ENCODE peak calls at places on chromosomes 16 and 17, in five cellular contexts. A, Y, X, G and I are unnamed samples.

GRCh38 chr17:39751637-39752036 is 13.9 kb downstream of the GRB7 start:
- DNase-seq in G (peak; percentile 65), A (no peak), Y (no peak), X (no peak), I (no peak)

GRCh38 chr17:77617516-77617915 is 341.0 kb upstream of the TNRC6C start:
- DNase-seq in A (no peak), X (no peak), G (no peak), Y (no peak), I (peak; percentile 3)

GRCh38 chr17:78408476-78409020 is 30.1 kb downstream of the PGS1 start:
- DNase-seq in G (no peak), X (no peak), A (no peak), Y (no peak), I (no peak)

GRCh38 chr17:13671341-13671740 is 69.6 kb upstream of the HS3ST3A1 start:
- DNase-seq in G (no peak), X (no peak), A (no peak), Y (no peak), I (no peak)

GRCh38 chr16:175145-175949 is 1.1 kb upstream of the HBA1 start:
- DNase-seq in A (no peak), Y (no peak), X (no peak), G (no peak), I (no peak)

GRCh38 chr17:5000237-5000639 is 2.5 kb downstream of the KIF1C start:
- DNase-seq in Y (peak; percentile 95), X (peak; percentile 82), G (peak; percentile 79), A (peak; percentile 72), I (peak; percentile 88)

GRCh38 chr16:84851192-84852127 is 31.7 kb downstream of the CRISPLD2 start:
- DNase-seq in X (no peak), Y (no peak), A (no peak), G (peak; percentile 85), I (no peak)

GRCh38 chr16:29982560-29983419 is 9.1 kb downstream of the TAOK2 start:
- DNase-seq in Y (no peak), A (no peak), X (no peak), G (no peak), I (peak; percentile 38)

GRCh38 chr17:62888148-62888547 is 77.9 kb upstream of the TANC2 start:
- DNase-seq in X (no peak), A (no peak), Y (no peak), G (no peak), I (no peak)

GRCh38 chr17:42684033-42684625 is 1.8 kb downstream of the CNTNAP1 start:
- DNase-seq in G (no peak), X (no peak), A (no peak), Y (no peak), I (no peak)

GRCh38 chr17:69936996-69937395 is 138.0 kb upstream of the KCNJ16 start:
- DNase-seq in X (no peak), A (no peak), G (no peak), Y (no peak), I (no peak)

GRCh38 chr17:49384962-49385361 is 22.9 kb upstream of the ZNF652 start:
- DNase-seq in G (no peak), X (no peak), A (no peak), Y (no peak), I (no peak)

GRCh38 chr17:81832608-81833159 is 407 bp downstream of the MCRIP1 start:
- DNase-seq in A (peak; percentile 52), G (no peak), Y (peak; percentile 45), X (no peak), I (no peak)

GRCh38 chr16:30090607-30091332 is 954 bp downstream of the TBX6 start:
- DNase-seq in Y (no peak), A (no peak), G (peak; percentile 80), X (no peak), I (no peak)

GRCh38 chr16:57749101-57749692 is 13.6 kb downstream of the KATNB1 start:
- DNase-seq in A (no peak), X (no peak), Y (no peak), G (no peak), I (no peak)
- H3K4me1 ChIP-seq in A (no peaks in the 10 kb centered on the region), X (no peaks in the 10 kb centered on the region), Y (no peaks in the 10 kb centered on the region), G (no peaks in the 10 kb centered on the region), I (no peaks in the 10 kb centered on the region)

DNA sequence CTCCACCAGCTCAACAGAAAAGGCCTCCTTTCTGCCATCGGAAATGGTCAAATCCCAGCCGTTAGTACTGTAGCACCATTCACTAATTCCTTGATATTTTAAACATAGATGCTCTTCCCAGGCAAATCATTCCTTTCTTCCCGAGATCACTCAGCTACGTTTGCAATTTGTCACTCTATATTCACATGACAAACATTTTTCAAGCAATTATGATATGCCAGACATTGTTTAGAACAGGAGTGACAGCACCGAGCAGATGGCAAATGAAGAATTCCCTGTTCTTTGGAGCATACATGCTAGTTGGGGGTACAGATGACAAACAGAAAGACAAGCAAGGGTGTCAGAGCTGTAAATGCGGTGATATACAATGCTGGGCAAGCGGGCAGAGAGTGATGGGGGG is 47.1 kb upstream of the HNF1B start:
- DNase-seq in Y (no peak), A (no peak), X (no peak), G (no peak), I (no peak)
- H3K4me3 ChIP-seq in Y (no peak overlapping the region), A (no peak overlapping the region), X (no peak overlapping the region), G (no peak overlapping the region), I (no peak overlapping the region)

GRCh38 chr16:58027341-58028167 is 2.0 kb downstream of the MMP15 start:
- DNase-seq in G (no peak), X (no peak), Y (peak; percentile 86), A (peak; percentile 62), I (peak; percentile 55)
- H3K27ac ChIP-seq in G (peak overlapping the region; percentile 61), X (no peak overlapping the region), Y (peak overlapping the region; percentile 91), A (no peak overlapping the region), I (no peak overlapping the region)

DNA sequence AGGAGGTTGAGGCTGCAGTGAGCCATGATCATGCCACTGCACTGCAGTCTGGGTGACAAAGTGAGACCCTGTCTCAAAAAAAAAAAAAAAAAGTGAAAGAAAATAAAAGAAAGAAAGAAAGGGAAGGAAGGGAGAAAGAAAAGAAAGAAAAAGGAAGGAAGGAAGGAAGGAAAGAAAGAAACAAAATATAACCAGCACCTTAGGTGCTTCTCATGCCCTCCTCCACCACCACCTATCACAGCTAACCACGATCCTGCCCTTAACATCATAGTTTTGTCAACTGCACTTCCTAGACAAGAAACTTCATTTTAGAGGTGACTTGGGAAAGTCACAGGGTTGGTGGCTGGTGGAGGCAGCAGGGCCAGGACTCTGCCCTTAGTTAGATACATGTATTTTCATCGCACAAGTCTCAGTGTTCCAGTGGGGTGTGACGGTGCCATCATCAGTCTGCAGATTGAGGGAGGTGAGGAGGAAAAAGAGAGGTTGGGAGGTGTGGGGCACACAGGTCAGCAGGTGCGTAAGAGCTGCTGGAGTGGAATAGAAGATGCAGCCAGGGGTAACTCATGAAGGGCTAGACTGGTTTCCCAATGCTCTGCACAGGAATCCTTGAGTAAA is 10.0 kb downstream of the SUPT4H1 start:
- DNase-seq in A (no peak), X (no peak), G (no peak), Y (no peak), I (peak; percentile 19)
- H3K4me1 ChIP-seq in A (peaks cover 15% of the 10 kb centered on the region), X (peaks cover 7% of the 10 kb centered on the region), G (peaks cover 28% of the 10 kb centered on the region), Y (no peaks in the 10 kb centered on the region), I (no peaks in the 10 kb centered on the region)

GRCh38 chr17:1340371-1340770 is 59.7 kb downstream of the YWHAE start:
- DNase-seq in Y (no peak), X (no peak), G (no peak), A (no peak), I (no peak)
- H3K4me3 ChIP-seq in Y (no peak overlapping the region), X (no peak overlapping the region), G (no peak overlapping the region), A (no peak overlapping the region), I (no peak overlapping the region)

GRCh38 chr17:50495217-50495823 is 12.9 kb upstream of the MYCBPAP start:
- DNase-seq in G (no peak), A (no peak), X (no peak), Y (no peak), I (peak; percentile 48)
- H3K27ac ChIP-seq in G (no peak overlapping the region), A (no peak overlapping the region), X (no peak overlapping the region), Y (no peak overlapping the region), I (no peak overlapping the region)

DNA sequence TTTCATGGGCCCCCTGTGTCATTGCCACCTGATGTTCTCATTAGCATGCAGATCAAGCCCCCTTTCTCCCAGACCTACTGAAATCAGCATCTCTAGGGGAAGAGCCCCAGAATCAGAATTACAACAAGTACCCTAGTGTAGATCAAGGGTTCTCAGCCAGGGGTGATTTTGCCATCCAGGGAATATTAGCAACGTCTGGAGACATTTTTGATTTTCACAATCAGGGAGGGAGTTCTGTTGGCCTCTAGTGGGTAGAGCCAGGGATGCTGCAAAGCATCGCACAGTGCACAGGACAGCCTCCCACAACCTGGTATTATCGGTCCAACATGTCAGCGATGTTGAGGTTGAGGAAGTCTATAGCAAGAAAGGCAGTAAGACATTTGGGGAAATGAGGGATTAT is 7.3 kb downstream of the AMZ2 start:
- DNase-seq in Y (no peak), X (no peak), G (no peak), A (no peak), I (no peak)
- H3K4me1 ChIP-seq in Y (peaks cover 6% of the 10 kb centered on the region), X (no peaks in the 10 kb centered on the region), G (peaks cover 13% of the 10 kb centered on the region), A (no peaks in the 10 kb centered on the region), I (no peaks in the 10 kb centered on the region)